ENCODE peak calls at places on chromosome 14, in four cellular contexts. P, U, K and H are unnamed samples.

GRCh38 chr14:90295870-90296516 is 35.7 kb downstream of the NRDE2 start:
- DNase-seq in P (no peak), U (no peak), K (no peak), H (no peak)

GRCh38 chr14:73977896-73978295 is 27.8 kb downstream of the COQ6 start:
- DNase-seq in P (no peak), U (no peak), K (no peak), H (no peak)

GRCh38 chr14:73943083-73943482 is 6.8 kb downstream of the FAM161B start:
- DNase-seq in P (peak; percentile 87), U (peak; percentile 64), K (no peak), H (no peak)

GRCh38 chr14:22980672-22981089 is 1.7 kb downstream of the AJUBA start:
- DNase-seq in P (no peak), U (no peak), K (no peak), H (no peak)

GRCh38 chr14:71187633-71188356 is 280.5 kb downstream of the PCNX1 start:
- DNase-seq in P (no peak), U (no peak), K (no peak), H (no peak)

GRCh38 chr14:62914025-62914424 is 131.2 kb downstream of the KCNH5 start:
- DNase-seq in P (peak; percentile 72), U (no peak), K (no peak), H (no peak)

GRCh38 chr14:90613446-90613845 is 202.8 kb downstream of the TTC7B start:
- DNase-seq in P (no peak), U (no peak), K (no peak), H (no peak)

GRCh38 chr14:60092516-60092915 is 793 bp downstream of the PCNX4 start:
- DNase-seq in P (peak; percentile 52), U (peak; percentile 30), K (peak; percentile 63), H (no peak)

GRCh38 chr14:92785601-92786426 is 8.3 kb upstream of the GOLGA5 start:
- DNase-seq in P (peak; percentile 86), U (no peak), K (no peak), H (peak; percentile 82)

GRCh38 chr14:76904740-76905569 is 78.7 kb downstream of the LRRC74A start:
- DNase-seq in P (peak; percentile 99), U (peak; percentile 43), K (peak; percentile 83), H (peak; percentile 86)

GRCh38 chr14:79534703-79535353 is 676.5 kb downstream of the DIO2 start:
- DNase-seq in P (peak; percentile 20), U (no peak), K (no peak), H (no peak)

GRCh38 chr14:77503138-77503537 is 4.5 kb upstream of the ISM2 start:
- DNase-seq in P (no peak), U (no peak), K (no peak), H (no peak)

GRCh38 chr14:81004575-81004974 is 49.2 kb downstream of the TSHR start:
- DNase-seq in P (no peak), U (no peak), K (no peak), H (no peak)

GRCh38 chr14:80150301-80150700 is 61.0 kb downstream of the DIO2 start:
- DNase-seq in P (no peak), U (no peak), K (no peak), H (no peak)

GRCh38 chr14:20623798-20624197 is 17.7 kb downstream of the OR6S1 start:
- DNase-seq in P (no peak), U (no peak), K (no peak), H (no peak)

GRCh38 chr14:105139212-105139825 is 29.3 kb downstream of the JAG2 start:
- DNase-seq in P (no peak), U (no peak), K (no peak), H (no peak)

GRCh38 chr14:51004801-51005526 is 60.7 kb upstream of the PYGL start:
- DNase-seq in P (peak; percentile 80), U (no peak), K (no peak), H (no peak)

GRCh38 chr14:86540636-86541247 is 1010.8 kb downstream of the FLRT2 start:
- DNase-seq in P (no peak), U (no peak), K (no peak), H (no peak)

GRCh38 chr14:88831285-88831684 is 6.8 kb downstream of the TTC8 start:
- DNase-seq in P (peak; percentile 81), U (no peak), K (no peak), H (no peak)

GRCh38 chr14:104082807-104083206 is 2.7 kb upstream of the ASPG start:
- DNase-seq in P (no peak), U (no peak), K (no peak), H (no peak)

GRCh38 chr14:75822522-75823288 is 159.1 kb downstream of the TGFB3 start:
- DNase-seq in P (peak; percentile 88), U (no peak), K (no peak), H (no peak)

GRCh38 chr14:105830171-105830570 is 303.8 kb downstream of the TMEM121 start:
- DNase-seq in P (no peak), U (no peak), K (peak; percentile 59), H (no peak)

GRCh38 chr14:23034498-23035302 is at the start of gene PSMB5:
- DNase-seq in P (peak; percentile 95), U (peak; percentile 88), K (peak; percentile 98), H (peak; percentile 93)

GRCh38 chr14:104332634-104333270 is 194.4 kb downstream of the KIF26A start:
- DNase-seq in P (no peak), U (peak; percentile 43), K (no peak), H (no peak)

GRCh38 chr14:61140271-61140670 is 140.9 kb downstream of the TMEM30B start:
- DNase-seq in P (peak; percentile 35), U (no peak), K (no peak), H (no peak)

GRCh38 chr14:103703433-103704385 is 11.5 kb downstream of the XRCC3 start:
- DNase-seq in P (no peak), U (no peak), K (no peak), H (no peak)

GRCh38 chr14:32366256-32366655 is 37.2 kb downstream of the AKAP6 start:
- DNase-seq in P (peak; percentile 84), U (no peak), K (no peak), H (no peak)
- TF ChIP-seq CTCF in P (peak; percentile 41), U (no peak), K (no peak), H (peak; percentile 26)

GRCh38 chr14:64704743-64705405 is 650 bp downstream of the PLEKHG3 start:
- DNase-seq in P (no peak), U (no peak), K (no peak), H (no peak)

GRCh38 chr14:64705406-64706118 is 1.3 kb downstream of the PLEKHG3 start:
- DNase-seq in P (no peak), U (peak; percentile 43), K (no peak), H (no peak)

GRCh38 chr14:64707661-64708060 is 3.4 kb downstream of the PLEKHG3 start:
- DNase-seq in P (peak; percentile 85), U (no peak), K (no peak), H (no peak)

GRCh38 chr14:64706552-64707193 is 2.4 kb downstream of the PLEKHG3 start:
- DNase-seq in P (no peak), U (no peak), K (no peak), H (no peak)

DNA sequence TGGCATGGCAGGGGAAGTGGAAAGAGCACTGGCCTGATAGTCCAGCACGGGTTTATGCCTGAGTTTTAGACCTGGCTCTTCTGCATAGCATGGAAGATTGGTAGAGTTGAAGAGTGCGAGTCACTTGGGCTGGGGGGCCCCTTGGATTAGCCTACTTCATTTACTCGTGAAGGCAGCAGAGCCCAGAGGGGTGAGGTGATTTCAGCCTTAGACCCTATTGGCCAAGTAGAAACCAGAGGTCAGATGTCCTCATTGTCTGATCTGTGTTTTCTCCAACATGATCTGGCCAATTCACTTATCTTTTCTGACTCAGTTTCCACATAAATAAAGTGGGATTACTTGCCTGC is 1.9 kb downstream of the PLEKHG3 start:
- DNase-seq in P (no peak), U (no peak), K (no peak), H (no peak)
- H3K4me3 ChIP-seq in P (no peak overlapping the region), U (no peak overlapping the region), K (no peak overlapping the region), H (peak overlapping the region; percentile 62)

GRCh38 chr14:68081489-68081888 is 261.9 kb downstream of the RAD51B start:
- DNase-seq in P (no peak), U (no peak), K (no peak), H (no peak)

GRCh38 chr14:68079941-68080697 is 260.5 kb downstream of the RAD51B start:
- DNase-seq in P (no peak), U (no peak), K (no peak), H (no peak)

GRCh38 chr14:68082698-68083291 is 263.2 kb downstream of the RAD51B start:
- DNase-seq in P (no peak), U (no peak), K (no peak), H (no peak)

GRCh38 chr14:68085742-68086141 is 266.2 kb downstream of the RAD51B start:
- DNase-seq in P (no peak), U (no peak), K (no peak), H (no peak)

GRCh38 chr14:68084256-68084655 is 264.7 kb downstream of the RAD51B start:
- DNase-seq in P (peak; percentile 40), U (no peak), K (no peak), H (no peak)
- TF ChIP-seq CTCF in P (peak; percentile 31), U (no peak), K (peak; percentile 49), H (no peak)

DNA sequence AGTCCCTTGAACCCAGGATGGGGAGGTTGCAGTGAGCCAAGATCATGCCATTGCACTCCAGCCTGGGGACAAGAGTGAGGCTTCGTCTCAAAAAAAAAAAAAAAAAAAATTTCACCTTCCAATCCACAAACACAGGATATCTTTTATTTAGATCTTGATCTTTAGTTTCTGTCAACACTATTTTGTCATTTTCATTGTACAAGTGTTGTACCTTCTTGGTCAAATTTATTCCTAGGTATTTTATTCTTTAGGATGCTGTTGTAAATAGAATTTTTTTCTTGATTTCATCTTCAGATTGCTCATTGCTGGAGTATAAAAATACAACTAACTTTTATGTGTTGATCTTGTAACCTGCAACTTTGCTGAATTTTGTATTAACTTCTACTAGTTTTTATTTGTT is 60.8 kb downstream of the ARHGAP5 start:
- DNase-seq in P (no peak), U (no peak), K (no peak), H (no peak)
- H3K4me3 ChIP-seq in P (no peak overlapping the region), U (no peak overlapping the region), K (no peak overlapping the region), H (no peak overlapping the region)

GRCh38 chr14:65359503-65359902 is 53.0 kb upstream of the FUT8 start:
- DNase-seq in P (peak; percentile 66), U (no peak), K (peak; percentile 48), H (no peak)
- TF ChIP-seq CTCF in P (peak; percentile 23), U (no peak), K (peak; percentile 48), H (no peak)

DNA sequence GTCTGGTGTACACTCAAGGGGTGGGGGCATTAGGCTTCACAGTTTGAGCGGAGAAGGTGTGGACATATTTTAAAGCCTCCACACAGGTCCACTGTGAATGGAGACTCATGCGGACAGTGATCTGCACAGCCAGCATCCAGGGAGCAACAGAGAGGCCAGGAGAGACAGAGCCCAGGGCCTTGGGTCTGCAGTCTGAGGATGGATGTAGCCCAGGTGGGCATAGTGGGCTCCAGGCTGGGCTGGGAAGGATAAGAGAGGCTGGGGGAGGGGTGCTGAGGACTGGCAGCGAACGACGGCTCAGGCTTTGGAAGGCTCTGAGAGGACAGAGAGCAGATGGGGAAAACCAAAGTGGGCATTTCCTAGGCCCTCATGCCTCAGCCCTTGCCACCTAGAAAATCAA is 128.8 kb downstream of the PAPOLA start:
- DNase-seq in P (no peak), U (no peak), K (no peak), H (peak; percentile 54)
- H3K4me3 ChIP-seq in P (no peak overlapping the region), U (no peak overlapping the region), K (no peak overlapping the region), H (no peak overlapping the region)